ENCODE peak calls at places on chromosomes 1 and 21, in ten cellular contexts. Z is lower lobe of right lung; B is HCT116; V is dorsolateral prefrontal cortex; O is OCI-LY7; N is fibroblast of lung; G is IMR-90; U is SJSA1; Y is effector memory CD4-positive, alpha-beta T cell; T is Peyer's patch. L is an unnamed sample.
A peak's percentile ranks its signal among the peaks of the same experiment; 100 is the strongest.

GRCh38 chr21:42460391-42461184 is 35.4 kb downstream of the RSPH1 start:
- DNase-seq in B (no peak), G (no peak), U (peak; percentile 33), T (peak; percentile 80), N (no peak), Z (no peak), O (peak; percentile 95), V (peak; percentile 24), Y (peak; percentile 36), L (no peak)

GRCh38 chr21:34865922-34866271 is 183.2 kb downstream of the RUNX1 start:
- DNase-seq in O (peak; percentile 73), B (no peak), Y (no peak), V (no peak), N (no peak), U (peak; percentile 51), G (no peak), T (no peak), Z (no peak), L (no peak)

GRCh38 chr21:44990921-44991320 is 51.1 kb downstream of the SLX9 start:
- DNase-seq in Z (peak; percentile 38), T (no peak), V (no peak), G (no peak), U (no peak), N (no peak), B (no peak), O (no peak), Y (no peak), L (no peak)

GRCh38 chr1:181112071-181112929 is 23.8 kb downstream of the IER5 start:
- DNase-seq in G (peak; percentile 100), Y (no peak), N (peak; percentile 99), U (peak; percentile 94), Z (peak; percentile 80), V (no peak), B (peak; percentile 96), T (peak; percentile 90), O (no peak), L (no peak)

GRCh38 chr21:37253991-37254390 is 13.1 kb downstream of the VPS26C start:
- DNase-seq in T (no peak), O (no peak), Z (no peak), B (no peak), Y (no peak), N (peak; percentile 27), V (no peak), G (peak; percentile 72), U (no peak), L (no peak)

GRCh38 chr21:45383111-45383614 is 21.8 kb upstream of the COL18A1 start:
- DNase-seq in T (no peak), Y (no peak), N (no peak), Z (peak; percentile 26), O (no peak), U (no peak), G (no peak), V (no peak), B (no peak), L (no peak)

GRCh38 chr1:184870319-184870718 is 104.0 kb downstream of the NIBAN1 start:
- DNase-seq in G (no peak), O (no peak), Z (no peak), U (no peak), B (no peak), T (no peak), V (no peak), N (no peak), Y (peak; percentile 13), L (no peak)

GRCh38 chr1:197178998-197179397 is 32.5 kb upstream of the ASPM start:
- DNase-seq in V (no peak), Z (no peak), N (peak; percentile 70), G (peak; percentile 74), O (no peak), B (no peak), T (no peak), U (no peak), Y (no peak), L (no peak)

GRCh38 chr1:117567435-117567834 is 38.4 kb upstream of the TENT5C start:
- DNase-seq in G (no peak), U (peak; percentile 42), V (no peak), T (no peak), O (no peak), N (no peak), Z (no peak), B (no peak), Y (no peak), L (no peak)

GRCh38 chr1:19047373-19047772 is 90.9 kb upstream of the IFFO2 start:
- DNase-seq in N (no peak), G (no peak), Y (no peak), Z (peak; percentile 21), T (no peak), V (no peak), O (no peak), B (no peak), U (no peak), L (no peak)

GRCh38 chr1:93652335-93652949 is 29.2 kb downstream of the BCAR3 start:
- DNase-seq in N (no peak), V (no peak), T (no peak), O (no peak), Z (no peak), G (no peak), B (no peak), U (no peak), Y (no peak), L (no peak)

GRCh38 chr1:39949891-39950290 is 5.1 kb upstream of the MFSD2A start:
- DNase-seq in B (no peak), N (no peak), T (no peak), U (no peak), V (no peak), G (no peak), O (peak; percentile 19), Y (no peak), Z (no peak), L (no peak)

GRCh38 chr1:211653329-211653728 is 22.1 kb downstream of the NEK2 start:
- DNase-seq in T (no peak), V (no peak), Y (no peak), Z (no peak), N (no peak), G (no peak), B (no peak), U (no peak), O (no peak), L (no peak)

GRCh38 chr1:15272009-15272781 is 25.2 kb downstream of the FHAD1 start:
- DNase-seq in T (peak; percentile 72), U (peak; percentile 74), O (peak; percentile 26), N (peak; percentile 54), B (peak; percentile 66), G (peak; percentile 73), Z (peak; percentile 64), V (peak; percentile 42), Y (no peak), L (no peak)

GRCh38 chr1:162271972-162272371 is 104.7 kb downstream of the SPATA46 start:
- DNase-seq in N (no peak), Z (no peak), V (no peak), O (no peak), B (no peak), T (no peak), G (no peak), Y (no peak), U (no peak), L (no peak)

GRCh38 chr1:39525366-39526165 is 34.1 kb downstream of the BMP8A start:
- DNase-seq in T (peak; percentile 85), O (peak; percentile 89), B (no peak), G (no peak), Z (no peak), U (no peak), Y (no peak), V (no peak), N (no peak), L (peak; percentile 55)

GRCh38 chr1:108050911-108051624 is 86.1 kb upstream of the VAV3 start:
- DNase-seq in N (peak; percentile 38), Y (no peak), T (no peak), O (no peak), Z (no peak), U (no peak), B (no peak), G (no peak), V (no peak), L (no peak)
- H3K27ac ChIP-seq in N (no peak overlapping the region), Y (no peak overlapping the region), T (no peak overlapping the region), O (no peak overlapping the region), Z (peak overlapping the region; percentile 46), U (no peak overlapping the region), B (no peak overlapping the region), G (no peak overlapping the region), V (peak overlapping the region; percentile 14), L (no peak overlapping the region)

GRCh38 chr1:178536329-178536728 is 23.4 kb downstream of the TEX35 start:
- DNase-seq in T (no peak), Z (no peak), Y (no peak), O (no peak), U (no peak), N (no peak), B (no peak), G (no peak), V (no peak), L (no peak)
- H3K27ac ChIP-seq in T (peak overlapping the region; percentile 87), Z (no peak overlapping the region), Y (no peak overlapping the region), O (no peak overlapping the region), U (no peak overlapping the region), N (peak overlapping the region; percentile 86), B (peak overlapping the region; percentile 59), G (peak overlapping the region; percentile 10), V (no peak overlapping the region), L (no peak overlapping the region)

GRCh38 chr1:100050139-100050538 is 80.3 kb downstream of the SLC35A3 start:
- DNase-seq in V (no peak), T (no peak), G (no peak), B (no peak), Y (no peak), N (no peak), Z (no peak), O (no peak), U (no peak), L (no peak)

GRCh38 chr1:100039571-100039970 is 69.8 kb downstream of the SLC35A3 start:
- DNase-seq in B (no peak), V (no peak), N (no peak), O (no peak), T (no peak), G (no peak), Y (no peak), U (no peak), Z (no peak), L (no peak)

GRCh38 chr1:100045206-100045605 is 75.4 kb downstream of the SLC35A3 start:
- DNase-seq in N (no peak), Y (no peak), V (no peak), O (no peak), U (no peak), B (no peak), T (no peak), Z (no peak), G (no peak), L (no peak)
- H3K27ac ChIP-seq in N (no peak overlapping the region), Y (no peak overlapping the region), V (no peak overlapping the region), O (no peak overlapping the region), U (no peak overlapping the region), B (no peak overlapping the region), T (no peak overlapping the region), Z (no peak overlapping the region), G (no peak overlapping the region), L (no peak overlapping the region)

DNA sequence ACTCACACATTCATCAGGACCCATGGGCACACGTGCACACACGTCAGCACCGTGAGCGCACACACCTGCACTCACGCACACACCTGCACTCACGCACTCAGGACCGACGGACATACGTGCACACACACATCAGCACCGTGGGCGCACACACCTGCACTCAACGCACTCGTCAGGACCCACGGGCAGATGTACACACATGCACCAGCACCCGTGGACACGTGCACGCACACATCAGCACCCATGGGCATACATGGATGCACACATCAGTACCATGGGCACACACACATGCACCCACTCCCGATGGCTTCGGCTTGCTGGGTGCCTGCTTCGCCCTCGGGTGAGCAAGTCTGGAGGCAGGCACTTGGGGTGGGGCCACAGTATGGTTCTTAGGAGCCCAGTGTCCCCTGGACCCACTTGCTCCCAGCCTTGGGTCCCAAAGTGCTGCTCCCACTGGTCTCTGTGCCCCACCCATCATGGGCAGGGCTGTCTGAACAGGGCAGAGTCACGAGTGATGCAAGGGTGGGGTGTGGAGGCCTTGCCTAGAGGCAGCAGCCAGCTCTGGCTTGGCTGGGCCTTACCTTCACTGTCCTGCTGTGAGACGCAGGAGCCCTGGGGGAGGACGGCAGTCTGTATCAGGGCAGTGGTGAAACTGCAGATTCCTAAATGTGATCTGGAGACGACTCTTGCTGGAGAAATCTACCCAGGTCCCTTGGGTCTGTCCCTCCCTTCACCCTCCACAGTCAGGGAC is 49.8 kb downstream of the SKI start:
- DNase-seq in G (no peak), B (no peak), O (no peak), U (no peak), T (no peak), V (no peak), N (no peak), Y (no peak), Z (peak; percentile 54), L (no peak)
- H3K27ac ChIP-seq in G (peak overlapping the region; percentile 95), B (no peak overlapping the region), O (no peak overlapping the region), U (no peak overlapping the region), T (peak overlapping the region; percentile 69), V (peak overlapping the region; percentile 50), N (peak overlapping the region; percentile 75), Y (no peak overlapping the region), Z (peak overlapping the region; percentile 83), L (no peak overlapping the region)